ENCODE peak calls at places on chromosomes 13 and 19, in five cellular contexts. D, C, B, H and Z are unnamed samples.

GRCh38 chr13:110027470-110028240 is 241.3 kb upstream of the IRS2 start:
- DNase-seq in D (no peak), C (no peak), B (no peak), H (no peak), Z (no peak)

GRCh38 chr13:75691183-75691582 is 55.1 kb downstream of the LMO7 start:
- DNase-seq in D (no peak), C (no peak), B (no peak), H (no peak), Z (no peak)

GRCh38 chr13:98285852-98286594 is 109.0 kb upstream of the RNF113B start:
- DNase-seq in D (no peak), C (no peak), B (no peak), H (no peak), Z (no peak)

GRCh38 chr13:52738719-52739467 is 727 bp downstream of the CNMD start:
- DNase-seq in D (no peak), C (peak), B (no peak), H (no peak), Z (peak)

GRCh38 chr19:57648336-57649003 is 15.5 kb downstream of the ZNF211 start:
- DNase-seq in D (no peak), C (no peak), B (no peak), H (no peak), Z (peak)

GRCh38 chr19:37763488-37763887 is 15.9 kb downstream of the ZNF573 start:
- DNase-seq in D (no peak), C (no peak), B (no peak), H (no peak), Z (no peak)

GRCh38 chr13:38759390-38759789 is 72.5 kb downstream of the FREM2 start:
- DNase-seq in D (no peak), C (no peak), B (no peak), H (no peak), Z (no peak)

GRCh38 chr13:91127995-91128394 is 219.5 kb upstream of the MIR17HG start:
- DNase-seq in D (no peak), C (no peak), B (no peak), H (no peak), Z (no peak)

GRCh38 chr19:47197141-47197540 is 33.9 kb downstream of the BBC3 start:
- DNase-seq in D (no peak), C (no peak), B (no peak), H (no peak), Z (no peak)

GRCh38 chr13:43355774-43356173 is 332.4 kb downstream of the DNAJC15 start:
- DNase-seq in D (no peak), C (no peak), B (no peak), H (no peak), Z (no peak)

GRCh38 chr13:32124743-32125142 is 93.2 kb downstream of the FRY start:
- DNase-seq in D (no peak), C (no peak), B (no peak), H (no peak), Z (no peak)

GRCh38 chr19:56813531-56813930 is 27.0 kb downstream of the PEG3 start:
- DNase-seq in D (no peak), C (no peak), B (no peak), H (no peak), Z (no peak)

GRCh38 chr13:113748101-113748861 is 10.7 kb upstream of the TMEM255B start:
- DNase-seq in D (no peak), C (no peak), B (no peak), H (no peak), Z (no peak)

GRCh38 chr19:50803633-50804419 is 13.6 kb downstream of the ACP4 start:
- DNase-seq in D (no peak), C (no peak), B (no peak), H (peak), Z (no peak)

GRCh38 chr19:55703790-55704215 is 28.8 kb downstream of the EPN1 start:
- DNase-seq in D (no peak), C (peak), B (no peak), H (no peak), Z (peak)

GRCh38 chr19:1768248-1768647 is 14.9 kb downstream of the ONECUT3 start:
- DNase-seq in D (no peak), C (peak), B (no peak), H (no peak), Z (no peak)

DNA sequence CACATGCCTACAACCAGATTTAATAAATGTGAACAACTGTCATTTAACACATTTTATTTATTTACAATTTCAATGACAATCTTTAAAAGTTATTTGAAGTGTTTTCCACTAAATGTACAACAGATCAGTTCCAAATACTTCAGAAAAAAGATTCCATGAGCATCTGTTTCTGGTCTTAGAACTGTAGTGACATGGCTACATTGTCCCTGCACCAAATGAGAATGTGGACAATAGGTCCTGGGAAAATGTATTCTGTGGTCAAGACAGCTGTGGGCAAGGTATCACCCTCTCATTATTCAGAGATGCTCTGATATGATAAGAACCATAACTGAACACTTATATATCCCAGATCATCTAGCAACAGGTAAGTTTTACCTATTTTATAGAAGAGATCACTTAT is 43.7 kb downstream of the ELF1 start:
- DNase-seq in D (no peak), C (no peak), B (no peak), H (no peak), Z (no peak)
- H3K27ac ChIP-seq in D (no peak), C (no peak), B (no peak), H (peak), Z (no peak)

GRCh38 chr13:74450525-74450845 is 316.3 kb upstream of the KLF12 start:
- DNase-seq in D (no peak), C (no peak), B (no peak), H (no peak), Z (no peak)

GRCh38 chr13:74449811-74450524 is 315.8 kb upstream of the KLF12 start:
- DNase-seq in D (no peak), C (no peak), B (no peak), H (no peak), Z (no peak)

GRCh38 chr13:74452176-74452575 is 318.0 kb upstream of the KLF12 start:
- DNase-seq in D (no peak), C (no peak), B (no peak), H (no peak), Z (no peak)

GRCh38 chr13:74450976-74451375 is 316.8 kb upstream of the KLF12 start:
- DNase-seq in D (no peak), C (no peak), B (no peak), H (no peak), Z (no peak)

GRCh38 chr13:74452881-74453280 is 318.7 kb upstream of the KLF12 start:
- DNase-seq in D (no peak), C (no peak), B (no peak), H (no peak), Z (no peak)
- H3K27ac ChIP-seq in D (no peak), C (no peak), B (no peak), H (no peak), Z (no peak)

DNA sequence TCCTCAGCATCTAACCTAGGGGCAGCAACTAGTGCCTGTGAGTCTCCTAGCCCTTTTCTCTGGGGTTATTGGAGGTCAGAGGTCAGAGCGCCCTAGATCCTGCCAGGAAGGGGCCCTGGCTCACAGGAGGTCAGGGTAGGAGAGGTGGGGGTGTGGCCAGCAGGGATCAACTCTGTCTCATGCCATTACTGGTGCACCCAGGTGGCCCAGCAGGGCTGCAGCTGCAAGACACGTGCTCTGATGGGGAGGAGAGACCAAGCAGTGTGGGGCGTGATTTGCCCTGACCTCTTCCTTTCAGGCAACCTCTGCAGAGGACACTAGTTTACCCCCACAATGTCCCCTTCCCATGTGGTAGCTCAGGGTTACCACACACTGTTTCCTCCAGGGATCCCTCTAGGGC is 73.3 kb upstream of the ZNF30 start:
- DNase-seq in D (no peak), C (no peak), B (no peak), H (no peak), Z (no peak)
- H3K27ac ChIP-seq in D (no peak), C (no peak), B (no peak), H (no peak), Z (no peak)

DNA sequence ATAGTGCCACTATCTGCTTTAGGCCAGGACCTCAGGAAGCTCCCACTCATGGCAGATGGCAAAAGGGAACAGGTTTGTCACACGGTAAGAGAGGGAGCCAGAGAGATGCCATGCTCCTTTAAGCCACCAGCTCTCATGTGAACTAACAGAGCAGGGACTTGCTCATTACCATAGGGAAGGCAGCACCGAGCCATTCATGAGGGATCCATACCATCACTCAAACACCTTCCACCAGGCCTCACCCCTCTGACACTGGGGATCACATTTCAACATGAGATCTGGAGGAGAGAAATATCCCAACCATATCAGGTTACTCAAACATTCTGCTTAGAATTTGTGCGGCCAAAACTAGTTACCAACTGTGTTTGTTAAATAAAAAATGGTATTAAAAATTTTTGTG is 427.0 kb downstream of the UQCRFS1 start:
- DNase-seq in D (no peak), C (peak), B (no peak), H (no peak), Z (no peak)
- H3K27ac ChIP-seq in D (no peak), C (no peak), B (no peak), H (no peak), Z (no peak)

GRCh38 chr19:41479757-41480191 is 36.8 kb downstream of the ERICH4 start:
- DNase-seq in D (no peak), C (no peak), B (peak), H (no peak), Z (no peak)
- H3K27ac ChIP-seq in D (no peak), C (no peak), B (peak), H (no peak), Z (peak)